ENCODE peak calls at places on chromosomes 6 and 20, in five cellular contexts. S is G401, W is mesothelial cell of epicardium, F is osteocyte, L is omental fat pad. J is an unnamed sample.

GRCh38 chr20:6651016-6651415 is 116.5 kb upstream of the BMP2 start:
- DNase-seq in S (no peak), W (no peak), F (no peak), L (no peak), J (peak)

GRCh38 chr6:26475823-26476729 is 18.3 kb downstream of the BTN2A1 start:
- DNase-seq in S (no peak), W (no peak), F (no peak), L (no peak), J (no peak)

GRCh38 chr6:149065658-149066556 is 251.6 kb upstream of the TAB2 start:
- DNase-seq in S (peak), W (no peak), F (no peak), L (no peak), J (no peak)

GRCh38 chr6:111951439-111952140 is 78.3 kb upstream of the FYN start:
- DNase-seq in S (no peak), W (no peak), F (no peak), L (no peak), J (no peak)

GRCh38 chr20:5357942-5358341 is 41.2 kb upstream of the PROKR2 start:
- DNase-seq in S (no peak), W (no peak), F (no peak), L (no peak), J (no peak)

GRCh38 chr20:39124064-39124463 is 161.9 kb downstream of the DHX35 start:
- DNase-seq in S (no peak), W (no peak), F (no peak), L (no peak), J (no peak)

GRCh38 chr6:105781248-105781647 is 304.9 kb upstream of the PRDM1 start:
- DNase-seq in S (no peak), W (no peak), F (no peak), L (no peak), J (no peak)

GRCh38 chr6:166910601-166911000 is 45.7 kb downstream of the RNASET2 start:
- DNase-seq in S (no peak), W (no peak), F (peak), L (no peak), J (peak)

GRCh38 chr6:165820407-165820806 is 157.4 kb upstream of the PDE10A start:
- DNase-seq in S (no peak), W (no peak), F (peak), L (no peak), J (no peak)

GRCh38 chr6:21885532-21886089 is 292.1 kb downstream of the SOX4 start:
- DNase-seq in S (peak), W (no peak), F (no peak), L (no peak), J (peak)

GRCh38 chr20:45993197-45993951 is 15.3 kb upstream of the MMP9 start:
- DNase-seq in S (no peak), W (no peak), F (no peak), L (no peak), J (no peak)

GRCh38 chr20:46089338-46090094 is at the start of gene NCOA5:
- DNase-seq in S (peak), W (peak), F (peak), L (peak), J (peak)

GRCh38 chr6:170038251-170038650 is 252.6 kb downstream of the DLL1 start:
- DNase-seq in S (no peak), W (no peak), F (no peak), L (no peak), J (no peak)

GRCh38 chr6:149929422-149929821 is 6.5 kb upstream of the RAET1G start:
- DNase-seq in S (no peak), W (no peak), F (no peak), L (no peak), J (no peak)

GRCh38 chr20:57287007-57287810 is 20.8 kb upstream of the BMP7 start:
- DNase-seq in S (peak), W (no peak), F (no peak), L (no peak), J (no peak)

GRCh38 chr6:21396313-21396712 is 197.2 kb upstream of the SOX4 start:
- DNase-seq in S (no peak), W (no peak), F (no peak), L (no peak), J (no peak)

GRCh38 chr20:51486197-51487005 is 56.1 kb downstream of the NFATC2 start:
- DNase-seq in S (no peak), W (no peak), F (no peak), L (no peak), J (no peak)

GRCh38 chr6:15682965-15683822 is 20.4 kb upstream of the DTNBP1 start:
- DNase-seq in S (no peak), W (no peak), F (no peak), L (no peak), J (no peak)

GRCh38 chr6:162615016-162615717 is 112.4 kb downstream of the PRKN start:
- DNase-seq in S (no peak), W (no peak), F (no peak), L (no peak), J (no peak)

J was measured in right atrium auricular region.